ENCODE peak calls at places on chromosomes 16 and 17, in ten cellular contexts. Q is hippocampal formation; N is amygdala; H is BE2C; P is dermis blood vessel endothelial cell; I is activated effector memory CD4-positive, alpha-beta T cell treated with Interleukin-2 at 50 U/mL for 16 hours; S is lower leg skin; Y is fibroblast of the conjunctiva; M is H4; K is AG10803. O is an unnamed sample.

GRCh38 chr16:77647726-77648125 is 74.6 kb upstream of the NUDT7 start:
- DNase-seq in Q (no peak), N (no peak), H (no peak), P (no peak), I (no peak), S (no peak), Y (no peak), M (no peak), K (no peak), O (no peak)

GRCh38 chr17:14925498-14925897 is 339.6 kb downstream of the PMP22 start:
- DNase-seq in Q (no peak), N (no peak), H (no peak), P (no peak), I (no peak), S (no peak), Y (no peak), M (no peak), K (no peak), O (no peak)

GRCh38 chr17:7848131-7848579 is 6.7 kb upstream of the TMEM88 start:
- DNase-seq in Q (no peak), N (no peak), H (no peak), P (no peak), I (no peak), S (no peak), Y (no peak), M (no peak), K (no peak), O (no peak)

GRCh38 chr16:58271589-58271988 is 23.2 kb downstream of the PRSS54 start:
- DNase-seq in Q (no peak), N (no peak), H (no peak), P (no peak), I (no peak), S (no peak), Y (no peak), M (no peak), K (no peak), O (no peak)

GRCh38 chr16:57262841-57263584 is 18.0 kb downstream of the ARL2BP start:
- DNase-seq in Q (peak), N (peak), H (no peak), P (no peak), I (no peak), S (no peak), Y (no peak), M (no peak), K (no peak), O (peak)

GRCh38 chr17:20156196-20157077 is 147.3 kb downstream of the SPECC1 start:
- DNase-seq in Q (no peak), N (no peak), H (no peak), P (peak), I (no peak), S (no peak), Y (no peak), M (no peak), K (peak), O (peak)

GRCh38 chr17:81334419-81334896 is 39.4 kb upstream of the SLC38A10 start:
- DNase-seq in Q (no peak), N (no peak), H (peak), P (no peak), I (no peak), S (no peak), Y (no peak), M (no peak), K (no peak), O (peak)

GRCh38 chr16:15899538-15900100 is 11.2 kb upstream of the CEP20 start:
- DNase-seq in Q (no peak), N (no peak), H (no peak), P (peak), I (no peak), S (peak), Y (no peak), M (peak), K (peak), O (no peak)

GRCh38 chr17:38982858-38983746 is 15.9 kb upstream of the FBXO47 start:
- DNase-seq in Q (peak), N (peak), H (peak), P (peak), I (no peak), S (no peak), Y (peak), M (peak), K (peak), O (no peak)

GRCh38 chr17:16100737-16101400 is 101.2 kb downstream of the TTC19 start:
- DNase-seq in Q (no peak), N (no peak), H (peak), P (peak), I (no peak), S (no peak), Y (no peak), M (no peak), K (no peak), O (no peak)

GRCh38 chr17:4908301-4908700 is 5.4 kb upstream of the CHRNE start:
- DNase-seq in Q (no peak), N (no peak), H (no peak), P (no peak), I (no peak), S (no peak), Y (no peak), M (no peak), K (peak), O (peak)

GRCh38 chr17:9256361-9256943 is 235.1 kb downstream of the NTN1 start:
- DNase-seq in Q (no peak), N (no peak), H (no peak), P (no peak), I (no peak), S (no peak), Y (no peak), M (no peak), K (no peak), O (no peak)

GRCh38 chr17:71438631-71439146 is 682.1 kb upstream of the SOX9 start:
- DNase-seq in Q (no peak), N (no peak), H (peak), P (no peak), I (no peak), S (no peak), Y (peak), M (peak), K (peak), O (no peak)

GRCh38 chr17:77366558-77367245 is 225.9 kb downstream of the SEC14L1 start:
- DNase-seq in Q (no peak), N (no peak), H (no peak), P (no peak), I (no peak), S (no peak), Y (no peak), M (peak), K (peak), O (no peak)

GRCh38 chr17:43034623-43035293 is 9.7 kb downstream of the RND2 start:
- DNase-seq in Q (no peak), N (no peak), H (no peak), P (no peak), I (no peak), S (no peak), Y (no peak), M (no peak), K (no peak), O (no peak)

GRCh38 chr17:45171338-45172231 is 9.9 kb downstream of the HEXIM2 start:
- DNase-seq in Q (no peak), N (peak), H (no peak), P (peak), I (no peak), S (peak), Y (no peak), M (peak), K (peak), O (peak)

GRCh38 chr16:10878644-10879498 is 1.9 kb downstream of the CIITA start:
- DNase-seq in Q (peak), N (peak), H (no peak), P (no peak), I (no peak), S (no peak), Y (no peak), M (peak), K (peak), O (peak)